ENCODE peak calls at places on chromosome 17, in five cellular contexts. Q, N, U, M and P are unnamed samples.

GRCh38 chr17:32741381-32741780 is 135.5 kb downstream of the MYO1D start:
- DNase-seq in Q (no peak), N (no peak), U (no peak), M (no peak), P (no peak)

GRCh38 chr17:42276609-42277341 is 584 bp upstream of the STAT5B start:
- DNase-seq in Q (peak), N (peak), U (peak), M (no peak), P (peak)

GRCh38 chr17:40539711-40540411 is 25.4 kb downstream of the CCR7 start:
- DNase-seq in Q (no peak), N (no peak), U (peak), M (no peak), P (peak)

GRCh38 chr17:32929588-32929987 is 1.6 kb downstream of the TMEM98 start:
- DNase-seq in Q (no peak), N (no peak), U (no peak), M (no peak), P (no peak)

GRCh38 chr17:58161566-58161965 is 5.2 kb upstream of the OR4D2 start:
- DNase-seq in Q (no peak), N (no peak), U (no peak), M (no peak), P (no peak)

GRCh38 chr17:19720631-19721426 is 4.4 kb upstream of the SLC47A2 start:
- DNase-seq in Q (no peak), N (no peak), U (peak), M (no peak), P (no peak)

GRCh38 chr17:5897320-5897911 is 172.8 kb upstream of the WSCD1 start:
- DNase-seq in Q (no peak), N (no peak), U (no peak), M (no peak), P (no peak)

GRCh38 chr17:81608605-81609004 is 28.3 kb downstream of the NPLOC4 start:
- DNase-seq in Q (no peak), N (no peak), U (no peak), M (no peak), P (no peak)

GRCh38 chr17:48882272-48882671 is 10.3 kb upstream of the ATP5MC1 start:
- DNase-seq in Q (no peak), N (no peak), U (no peak), M (no peak), P (no peak)

GRCh38 chr17:45147102-45147580 is 1.1 kb upstream of the HEXIM1 start:
- DNase-seq in Q (no peak), N (no peak), U (peak), M (peak), P (no peak)

GRCh38 chr17:65799454-65799853 is 238.0 kb upstream of the AXIN2 start:
- DNase-seq in Q (no peak), N (no peak), U (no peak), M (no peak), P (no peak)

GRCh38 chr17:77148109-77148958 is 7.6 kb downstream of the SEC14L1 start:
- DNase-seq in Q (no peak), N (no peak), U (peak), M (no peak), P (no peak)

GRCh38 chr17:59292174-59292523 is 39.3 kb upstream of the YPEL2 start:
- DNase-seq in Q (no peak), N (no peak), U (no peak), M (no peak), P (no peak)

GRCh38 chr17:67386965-67387551 is 10.0 kb downstream of the PITPNC1 start:
- DNase-seq in Q (no peak), N (no peak), U (peak), M (no peak), P (no peak)

GRCh38 chr17:7856840-7857723 is at the start of gene NAA38:
- DNase-seq in Q (peak), N (peak), U (peak), M (peak), P (peak)